ENCODE peak calls at places on chromosomes 4 and X, in ten cellular contexts. Q is esophagus muscularis mucosa; W is cardiac muscle cell; A is PC-9; E is endodermal cell; Y is right cardiac atrium; I is CD4-positive, alpha-beta T cell; C is OCI-LY7; B is PC-3; T is aorta. F is an unnamed sample.

GRCh38 chr4:80065601-80066000 is 7.4 kb downstream of the ANTXR2 start:
- DNase-seq in Q (no peak), T (no peak), Y (no peak), C (no peak), I (no peak), E (no peak), W (no peak), B (no peak), A (no peak), F (no peak)

GRCh38 chr4:170589597-170590191 is 499.9 kb upstream of the AADAT start:
- DNase-seq in C (peak; percentile 30), I (no peak), Q (no peak), B (peak; percentile 68), A (no peak), Y (no peak), E (no peak), W (peak; percentile 5), T (no peak), F (no peak)

GRCh38 chr4:148116971-148117370 is 325.2 kb downstream of the NR3C2 start:
- DNase-seq in B (no peak), E (no peak), W (no peak), Y (no peak), A (no peak), T (no peak), I (no peak), Q (no peak), C (no peak), F (no peak)

GRCh38 chr4:1523506-1523905 is 117.3 kb upstream of the NKX1-1 start:
- DNase-seq in C (no peak), T (peak; percentile 30), E (no peak), A (no peak), I (no peak), B (no peak), W (no peak), Y (no peak), Q (no peak), F (no peak)

GRCh38 chrX:55754861-55755294 is 37.3 kb downstream of the RRAGB start:
- DNase-seq in I (no peak), B (no peak), W (no peak), A (no peak), E (no peak), Q (no peak), T (no peak), Y (no peak), C (no peak), F (no peak)

GRCh38 chr4:26992657-26993361 is 132.2 kb downstream of the STIM2 start:
- DNase-seq in E (no peak), A (no peak), B (no peak), T (no peak), Y (peak; percentile 19), Q (no peak), I (no peak), W (peak; percentile 21), C (peak; percentile 89), F (peak; percentile 24)

GRCh38 chr4:155899891-155900290 is 3.6 kb upstream of the TDO2 start:
- DNase-seq in B (no peak), A (no peak), W (peak; percentile 6), Q (no peak), I (no peak), T (no peak), E (no peak), C (no peak), Y (no peak), F (no peak)

GRCh38 chr4:30839583-30840520 is 119.7 kb downstream of the PCDH7 start:
- DNase-seq in W (no peak), B (peak; percentile 12), Q (no peak), E (no peak), T (no peak), I (no peak), Y (no peak), A (no peak), C (no peak), F (no peak)

GRCh38 chr4:126247409-126247808 is 932.7 kb downstream of the FAT4 start:
- DNase-seq in Q (no peak), E (no peak), C (no peak), W (no peak), A (no peak), I (no peak), Y (no peak), T (no peak), B (no peak), F (no peak)

GRCh38 chrX:10474510-10474909 is 145.9 kb downstream of the MID1 start:
- DNase-seq in B (no peak), Q (no peak), C (no peak), I (no peak), A (no peak), Y (no peak), E (no peak), T (no peak), W (no peak), F (no peak)

GRCh38 chr4:98938386-98938785 is 9.5 kb upstream of the EIF4E start:
- DNase-seq in C (no peak), T (no peak), E (no peak), Y (no peak), I (no peak), A (no peak), W (no peak), B (peak; percentile 52), Q (no peak), F (no peak)

GRCh38 chrX:22950278-22951266 is 49.2 kb upstream of the DDX53 start:
- DNase-seq in T (no peak), Y (no peak), E (no peak), B (peak; percentile 88), Q (no peak), C (no peak), W (no peak), I (no peak), A (peak; percentile 49), F (no peak)

GRCh38 chr4:122928930-122929329 is 6.5 kb upstream of the NUDT6 start:
- DNase-seq in T (no peak), Q (no peak), B (peak; percentile 4), W (no peak), I (no peak), E (no peak), A (no peak), C (no peak), Y (no peak), F (no peak)

GRCh38 chr4:86939737-86940141 is 4.9 kb downstream of the AFF1 start:
- DNase-seq in Y (no peak), E (no peak), A (no peak), Q (no peak), T (no peak), I (no peak), W (no peak), B (no peak), C (peak; percentile 90), F (no peak)

GRCh38 chr4:177271091-177271490 is 38.6 kb upstream of the NEIL3 start:
- DNase-seq in E (no peak), W (no peak), I (no peak), T (no peak), A (no peak), C (no peak), Q (no peak), Y (no peak), B (no peak), F (no peak)

GRCh38 chr4:14701389-14701788 is 300.9 kb upstream of the CPEB2 start:
- DNase-seq in I (no peak), B (no peak), E (no peak), Q (no peak), A (no peak), Y (no peak), W (no peak), T (no peak), C (no peak), F (no peak)
- H3K27ac ChIP-seq in I (no peak overlapping the region), B (no peak overlapping the region), E (no peak overlapping the region), Q (no peak overlapping the region), A (no peak overlapping the region), Y (no peak overlapping the region), W (no peak overlapping the region), T (no peak overlapping the region), C (no peak overlapping the region), F (no peak overlapping the region)

GRCh38 chrX:47976254-47977151 is 27.3 kb downstream of the ZNF182 start:
- DNase-seq in B (no peak), A (no peak), T (no peak), I (no peak), E (no peak), Q (no peak), Y (no peak), C (no peak), W (no peak), F (no peak)
- H3K9me3 ChIP-seq in B (peaks cover 40% of the 10 kb centered on the region), A (no peaks in the 10 kb centered on the region), T (peaks cover 6% of the 10 kb centered on the region), I (peaks cover 76% of the 10 kb centered on the region), E (peaks cover 79% of the 10 kb centered on the region), Q (peaks cover 7% of the 10 kb centered on the region), Y (peaks cover 4% of the 10 kb centered on the region), C (peaks cover 18% of the 10 kb centered on the region), W (peaks cover 7% of the 10 kb centered on the region), F (peaks cover 62% of the 10 kb centered on the region)

DNA sequence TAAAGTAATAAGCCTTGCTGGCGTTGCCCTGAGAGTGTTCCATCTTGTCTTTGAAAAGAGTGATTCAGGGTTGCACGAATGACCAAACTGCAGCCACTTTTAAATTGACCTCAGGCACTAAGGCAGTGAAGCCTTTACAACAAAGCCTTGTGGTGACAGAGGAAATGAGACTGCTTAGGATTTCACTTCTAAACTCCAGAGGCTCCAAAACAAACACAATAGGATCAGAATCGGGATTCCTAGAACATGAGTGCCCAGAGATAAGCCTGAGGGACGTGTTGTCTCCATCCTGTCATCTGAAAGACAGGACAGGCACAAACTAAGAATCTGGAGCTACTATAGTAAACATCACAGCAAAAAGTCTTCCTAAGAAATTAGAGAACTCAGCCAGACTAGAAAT is 405.2 kb downstream of the PPARGC1A start:
- DNase-seq in A (no peak), C (no peak), W (peak; percentile 17), T (no peak), Y (no peak), E (no peak), I (no peak), Q (no peak), B (peak; percentile 13), F (no peak)
- H3K27ac ChIP-seq in A (no peak overlapping the region), C (no peak overlapping the region), W (peak overlapping the region; percentile 16), T (no peak overlapping the region), Y (no peak overlapping the region), E (no peak overlapping the region), I (no peak overlapping the region), Q (peak overlapping the region; percentile 51), B (no peak overlapping the region), F (no peak overlapping the region)

DNA sequence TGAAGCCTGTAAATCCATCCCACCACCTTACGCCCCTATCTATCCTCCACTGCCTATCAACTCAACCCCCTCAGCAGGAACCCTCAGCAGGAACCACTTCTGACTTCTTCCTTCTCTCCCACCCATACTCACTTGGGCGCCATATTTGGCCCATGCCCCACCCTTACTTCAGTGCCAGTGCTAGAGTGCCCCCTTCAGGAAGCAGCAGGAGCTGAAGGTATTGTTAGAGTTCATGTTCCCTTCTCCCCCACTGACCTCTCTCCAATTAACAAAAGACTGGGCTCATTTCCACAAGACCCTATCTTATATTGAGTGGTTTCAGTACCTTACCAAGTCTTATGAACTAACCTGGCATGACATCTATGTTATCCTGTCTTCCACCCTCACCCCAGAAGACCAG is 363.1 kb upstream of the SLIT2 start:
- DNase-seq in E (no peak), I (no peak), Q (no peak), W (no peak), A (no peak), B (no peak), Y (no peak), C (peak; percentile 11), T (no peak), F (no peak)
- H3K9me3 ChIP-seq in E (no peaks in the 10 kb centered on the region), I (peaks cover 17% of the 10 kb centered on the region), Q (no peaks in the 10 kb centered on the region), W (no peaks in the 10 kb centered on the region), A (no peaks in the 10 kb centered on the region), B (no peaks in the 10 kb centered on the region), Y (no peaks in the 10 kb centered on the region), C (no peaks in the 10 kb centered on the region), T (no peaks in the 10 kb centered on the region), F (no peaks in the 10 kb centered on the region)

GRCh38 chrX:154412468-154412867 is 1.1 kb downstream of the TAFAZZIN start:
- DNase-seq in E (no peak), I (peak; percentile 41), T (no peak), C (peak; percentile 66), Y (peak; percentile 61), A (no peak), W (no peak), Q (no peak), B (peak; percentile 39), F (no peak)
- H3K27ac ChIP-seq in E (no peak overlapping the region), I (peak overlapping the region; percentile 74), T (peak overlapping the region; percentile 62), C (peak overlapping the region; percentile 80), Y (peak overlapping the region; percentile 85), A (peak overlapping the region; percentile 29), W (no peak overlapping the region), Q (peak overlapping the region; percentile 94), B (peak overlapping the region; percentile 45), F (peak overlapping the region; percentile 95)